ENCODE peak calls at places on chromosomes 7 and 10, in eight cellular contexts. One of them, this sample, is unnamed.

GRCh38 chr7:7424151-7424873 is 111.4 kb downstream of the COL28A1 start:
- DNase-seq in GM23248: peak
- DNase-seq in astrocyte: peak
- DNase-seq in H9: peak
- DNase-seq in hepatocyte: peak
- DNase-seq in mammary epithelial cell: peak
- DNase-seq in endothelial cell of umbilical vein: peak
- DNase-seq in OCI-LY7: peak
- DNase-seq in this sample: no peak

GRCh38 chr10:22821501-22821900 is 106.4 kb upstream of the ARMC3 start:
- DNase-seq in mammary epithelial cell: no peak
- DNase-seq in H9: no peak
- DNase-seq in hepatocyte: no peak
- DNase-seq in astrocyte: peak
- DNase-seq in OCI-LY7: no peak
- DNase-seq in endothelial cell of umbilical vein: peak
- DNase-seq in GM23248: peak
- DNase-seq in this sample: no peak

GRCh38 chr7:67593807-67594206 is 597.2 kb downstream of the TYW1 start:
- DNase-seq in H9: no peak
- DNase-seq in GM23248: no peak
- DNase-seq in endothelial cell of umbilical vein: no peak
- DNase-seq in OCI-LY7: no peak
- DNase-seq in mammary epithelial cell: no peak
- DNase-seq in astrocyte: no peak
- DNase-seq in hepatocyte: no peak
- DNase-seq in this sample: no peak

GRCh38 chr10:28788252-28788651 is 110.9 kb downstream of the BAMBI start:
- DNase-seq in GM23248: no peak
- DNase-seq in OCI-LY7: no peak
- DNase-seq in hepatocyte: no peak
- DNase-seq in endothelial cell of umbilical vein: no peak
- DNase-seq in astrocyte: no peak
- DNase-seq in H9: no peak
- DNase-seq in mammary epithelial cell: no peak
- DNase-seq in this sample: no peak

GRCh38 chr7:22351329-22351692 is 5.6 kb downstream of the RAPGEF5 start:
- DNase-seq in OCI-LY7: peak
- DNase-seq in hepatocyte: peak
- DNase-seq in astrocyte: no peak
- DNase-seq in mammary epithelial cell: no peak
- DNase-seq in GM23248: no peak
- DNase-seq in endothelial cell of umbilical vein: no peak
- DNase-seq in H9: no peak
- DNase-seq in this sample: no peak

GRCh38 chr10:22609719-22610118 is 104.7 kb downstream of the PIP4K2A start:
- DNase-seq in astrocyte: no peak
- DNase-seq in endothelial cell of umbilical vein: no peak
- DNase-seq in H9: no peak
- DNase-seq in hepatocyte: no peak
- DNase-seq in GM23248: no peak
- DNase-seq in mammary epithelial cell: no peak
- DNase-seq in OCI-LY7: no peak
- DNase-seq in this sample: no peak

GRCh38 chr10:101031796-101032636 is 982 bp downstream of the SFXN3 start:
- DNase-seq in mammary epithelial cell: no peak
- DNase-seq in GM23248: peak
- DNase-seq in hepatocyte: peak
- DNase-seq in endothelial cell of umbilical vein: no peak
- DNase-seq in astrocyte: peak
- DNase-seq in H9: peak
- DNase-seq in OCI-LY7: no peak
- DNase-seq in this sample: no peak

GRCh38 chr10:70115948-70116682 is 16.5 kb downstream of the AIFM2 start:
- DNase-seq in astrocyte: no peak
- DNase-seq in mammary epithelial cell: peak
- DNase-seq in hepatocyte: peak
- DNase-seq in endothelial cell of umbilical vein: peak
- DNase-seq in H9: peak
- DNase-seq in OCI-LY7: peak
- DNase-seq in GM23248: peak
- DNase-seq in this sample: no peak

GRCh38 chr7:99860281-99861127 is 16.3 kb downstream of the OR2AE1 start:
- DNase-seq in endothelial cell of umbilical vein: peak
- DNase-seq in GM23248: peak
- DNase-seq in astrocyte: peak
- DNase-seq in hepatocyte: peak
- DNase-seq in H9: no peak
- DNase-seq in OCI-LY7: no peak
- DNase-seq in mammary epithelial cell: peak
- DNase-seq in this sample: no peak

GRCh38 chr10:120262857-120263547 is 194.0 kb upstream of the PLPP4 start:
- DNase-seq in H9: no peak
- DNase-seq in mammary epithelial cell: peak
- DNase-seq in hepatocyte: no peak
- DNase-seq in OCI-LY7: no peak
- DNase-seq in endothelial cell of umbilical vein: no peak
- DNase-seq in GM23248: peak
- DNase-seq in astrocyte: peak
- DNase-seq in this sample: no peak

GRCh38 chr7:155450828-155451521 is 7.0 kb upstream of the EN2 start:
- DNase-seq in hepatocyte: no peak
- DNase-seq in mammary epithelial cell: no peak
- DNase-seq in GM23248: no peak
- DNase-seq in endothelial cell of umbilical vein: no peak
- DNase-seq in astrocyte: no peak
- DNase-seq in OCI-LY7: no peak
- DNase-seq in H9: no peak
- DNase-seq in this sample: no peak

GRCh38 chr7:24778543-24779282 is 21.4 kb upstream of the GSDME start:
- DNase-seq in OCI-LY7: peak
- DNase-seq in hepatocyte: no peak
- DNase-seq in astrocyte: peak
- DNase-seq in mammary epithelial cell: no peak
- DNase-seq in H9: no peak
- DNase-seq in endothelial cell of umbilical vein: no peak
- DNase-seq in GM23248: peak
- DNase-seq in this sample: no peak

GRCh38 chr7:130986271-130986690 is 252.3 kb upstream of the KLF14 start:
- DNase-seq in GM23248: peak
- DNase-seq in OCI-LY7: no peak
- DNase-seq in astrocyte: no peak
- DNase-seq in H9: no peak
- DNase-seq in endothelial cell of umbilical vein: peak
- DNase-seq in hepatocyte: no peak
- DNase-seq in mammary epithelial cell: no peak
- DNase-seq in this sample: no peak

GRCh38 chr10:71078454-71079145 is 133.8 kb upstream of the UNC5B start:
- DNase-seq in mammary epithelial cell: no peak
- DNase-seq in GM23248: no peak
- DNase-seq in endothelial cell of umbilical vein: no peak
- DNase-seq in hepatocyte: no peak
- DNase-seq in H9: peak
- DNase-seq in astrocyte: no peak
- DNase-seq in OCI-LY7: no peak
- DNase-seq in this sample: no peak

GRCh38 chr7:132464740-132465139 is 111.5 kb downstream of the PLXNA4 start:
- DNase-seq in astrocyte: peak
- DNase-seq in OCI-LY7: no peak
- DNase-seq in mammary epithelial cell: peak
- DNase-seq in hepatocyte: no peak
- DNase-seq in endothelial cell of umbilical vein: peak
- DNase-seq in GM23248: peak
- DNase-seq in H9: no peak
- DNase-seq in this sample: no peak

GRCh38 chr7:94366163-94366562 is 28.5 kb upstream of the COL1A2 start:
- DNase-seq in GM23248: no peak
- DNase-seq in mammary epithelial cell: no peak
- DNase-seq in endothelial cell of umbilical vein: no peak
- DNase-seq in OCI-LY7: no peak
- DNase-seq in hepatocyte: no peak
- DNase-seq in H9: no peak
- DNase-seq in astrocyte: no peak
- DNase-seq in this sample: no peak

GRCh38 chr7:94368371-94368791 is 26.3 kb upstream of the COL1A2 start:
- DNase-seq in endothelial cell of umbilical vein: peak
- DNase-seq in mammary epithelial cell: peak
- DNase-seq in GM23248: peak
- DNase-seq in H9: no peak
- DNase-seq in hepatocyte: peak
- DNase-seq in astrocyte: peak
- DNase-seq in OCI-LY7: no peak
- DNase-seq in this sample: no peak

GRCh38 chr7:94364816-94365215 is 29.9 kb upstream of the COL1A2 start:
- DNase-seq in H9: no peak
- DNase-seq in mammary epithelial cell: no peak
- DNase-seq in endothelial cell of umbilical vein: no peak
- DNase-seq in OCI-LY7: no peak
- DNase-seq in hepatocyte: no peak
- DNase-seq in astrocyte: no peak
- DNase-seq in GM23248: peak
- DNase-seq in this sample: no peak

GRCh38 chr7:94366827-94367226 is 27.9 kb upstream of the COL1A2 start:
- DNase-seq in endothelial cell of umbilical vein: no peak
- DNase-seq in H9: no peak
- DNase-seq in mammary epithelial cell: no peak
- DNase-seq in astrocyte: no peak
- DNase-seq in GM23248: peak
- DNase-seq in OCI-LY7: no peak
- DNase-seq in hepatocyte: no peak
- DNase-seq in this sample: no peak

DNA sequence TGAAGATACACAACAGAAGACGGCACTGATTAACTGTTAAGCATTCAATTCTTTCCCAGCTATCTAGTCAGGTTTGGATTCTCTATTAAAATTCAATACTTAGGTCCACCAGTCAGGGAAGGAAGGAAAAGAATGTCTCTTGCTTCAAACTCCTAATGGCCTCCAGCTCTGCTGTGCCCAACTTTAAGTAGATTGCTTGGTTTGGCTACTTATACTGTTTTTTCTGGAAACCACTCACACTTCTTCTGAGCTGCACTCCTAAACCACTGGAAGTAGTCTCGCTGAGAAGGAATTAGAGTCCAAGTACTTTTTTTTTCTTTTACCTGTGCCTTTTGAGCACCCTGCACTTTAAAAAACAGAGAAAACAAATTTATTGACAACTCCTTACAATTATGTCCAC is 26.8 kb upstream of the COL1A2 start:
- DNase-seq in astrocyte: peak
- DNase-seq in hepatocyte: peak
- DNase-seq in H9: no peak
- DNase-seq in endothelial cell of umbilical vein: no peak
- DNase-seq in GM23248: peak
- DNase-seq in mammary epithelial cell: peak
- DNase-seq in OCI-LY7: no peak
- DNase-seq in this sample: no peak
- H2AFZ ChIP-seq in astrocyte: no peak
- H2AFZ ChIP-seq in hepatocyte: no peak
- H2AFZ ChIP-seq in H9: no peak
- H2AFZ ChIP-seq in endothelial cell of umbilical vein: peak
- H2AFZ ChIP-seq in GM23248: peak
- H2AFZ ChIP-seq in mammary epithelial cell: peak
- H2AFZ ChIP-seq in OCI-LY7: no peak
- H2AFZ ChIP-seq in this sample: no peak

DNA sequence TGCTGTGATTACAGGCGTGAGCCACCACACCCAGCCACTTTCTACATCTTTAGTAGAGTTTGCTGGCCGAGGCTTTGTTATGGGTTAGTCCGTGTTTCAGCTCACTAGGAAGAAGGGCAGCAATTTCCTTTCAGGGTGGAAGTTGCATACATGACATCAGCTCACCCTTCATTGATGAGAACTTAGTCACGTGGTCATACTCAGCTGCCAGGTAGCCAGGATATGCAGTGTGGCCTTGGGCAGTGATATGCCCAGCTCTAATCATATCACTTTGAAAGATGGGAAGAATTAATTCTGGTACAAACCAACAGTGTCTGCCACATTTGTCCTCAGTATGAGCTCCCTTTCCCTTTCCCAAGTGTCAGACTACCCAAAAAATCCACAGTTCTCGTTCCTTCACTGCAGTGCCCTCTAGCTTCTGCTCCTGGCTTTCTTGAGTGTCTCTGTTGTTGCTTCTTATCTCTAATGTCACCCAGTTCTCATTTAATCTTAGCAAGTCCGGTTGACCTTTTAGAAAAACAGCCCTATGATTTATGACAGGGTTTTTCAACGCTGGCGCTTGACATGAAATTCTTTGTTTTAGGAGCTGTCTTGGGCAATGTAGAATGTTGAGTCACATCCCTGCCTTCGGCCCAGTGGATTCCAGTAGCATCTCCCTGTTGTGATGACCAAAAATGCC is 108.7 kb upstream of the ITGB1 start:
- DNase-seq in mammary epithelial cell: no peak
- DNase-seq in endothelial cell of umbilical vein: peak
- DNase-seq in astrocyte: peak
- DNase-seq in H9: no peak
- DNase-seq in OCI-LY7: no peak
- DNase-seq in GM23248: peak
- DNase-seq in hepatocyte: peak
- DNase-seq in this sample: no peak
- H2AFZ ChIP-seq in mammary epithelial cell: no peak
- H2AFZ ChIP-seq in endothelial cell of umbilical vein: no peak
- H2AFZ ChIP-seq in astrocyte: no peak
- H2AFZ ChIP-seq in H9: no peak
- H2AFZ ChIP-seq in OCI-LY7: no peak
- H2AFZ ChIP-seq in GM23248: no peak
- H2AFZ ChIP-seq in hepatocyte: no peak
- H2AFZ ChIP-seq in this sample: no peak

DNA sequence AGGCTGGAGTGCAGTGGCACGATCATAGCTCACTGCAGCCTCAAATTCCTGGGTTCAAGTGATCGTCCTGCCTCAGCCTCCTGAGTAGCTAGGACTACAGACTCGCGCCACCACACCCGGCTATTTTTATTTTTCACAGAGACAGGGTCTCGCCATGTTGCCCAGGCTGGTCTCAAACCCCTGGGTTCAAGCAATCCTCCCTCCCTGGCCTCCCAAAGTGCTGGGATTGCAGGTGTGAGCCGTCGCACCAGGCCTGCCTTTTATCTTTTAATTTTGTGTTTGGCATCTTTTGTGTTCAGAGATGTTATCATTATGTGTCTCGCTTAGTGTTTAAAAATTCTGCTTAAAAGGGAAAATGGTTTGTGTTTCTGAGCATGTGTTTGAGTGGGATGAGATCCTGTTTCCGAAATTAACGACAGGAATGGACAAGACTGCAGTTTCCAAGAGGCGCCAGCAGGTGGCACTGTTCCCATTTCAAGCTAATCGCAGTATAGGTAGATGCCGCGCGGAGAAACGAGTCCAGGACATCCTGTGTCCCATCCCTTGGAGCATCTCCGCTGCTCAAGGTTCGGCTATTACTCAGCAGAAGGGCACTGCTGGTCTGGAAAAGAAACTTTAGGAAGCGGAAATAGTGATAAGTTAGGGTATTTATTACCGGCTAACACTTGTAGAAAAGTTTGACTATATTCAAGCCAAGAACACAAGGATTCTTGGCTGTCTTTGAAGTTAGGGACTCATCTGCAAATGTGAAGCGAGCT is 23.0 kb upstream of the ST7 start:
- DNase-seq in H9: peak
- DNase-seq in astrocyte: peak
- DNase-seq in mammary epithelial cell: peak
- DNase-seq in hepatocyte: peak
- DNase-seq in GM23248: peak
- DNase-seq in endothelial cell of umbilical vein: peak
- DNase-seq in OCI-LY7: peak
- DNase-seq in this sample: peak
- H2AFZ ChIP-seq in H9: no peak
- H2AFZ ChIP-seq in astrocyte: peak
- H2AFZ ChIP-seq in mammary epithelial cell: peak
- H2AFZ ChIP-seq in hepatocyte: no peak
- H2AFZ ChIP-seq in GM23248: peak
- H2AFZ ChIP-seq in endothelial cell of umbilical vein: peak
- H2AFZ ChIP-seq in OCI-LY7: no peak
- H2AFZ ChIP-seq in this sample: peak

GRCh38 chr10:103768345-103768744 is 87.0 kb downstream of the SH3PXD2A start:
- DNase-seq in H9: no peak
- DNase-seq in OCI-LY7: no peak
- DNase-seq in hepatocyte: no peak
- DNase-seq in astrocyte: no peak
- DNase-seq in mammary epithelial cell: no peak
- DNase-seq in GM23248: no peak
- DNase-seq in endothelial cell of umbilical vein: no peak
- DNase-seq in this sample: no peak
- H2AFZ ChIP-seq in H9: no peak
- H2AFZ ChIP-seq in OCI-LY7: peak
- H2AFZ ChIP-seq in hepatocyte: no peak
- H2AFZ ChIP-seq in astrocyte: no peak
- H2AFZ ChIP-seq in mammary epithelial cell: no peak
- H2AFZ ChIP-seq in GM23248: no peak
- H2AFZ ChIP-seq in endothelial cell of umbilical vein: no peak
- H2AFZ ChIP-seq in this sample: no peak